ENCODE peak calls at places on chromosomes 7 and 10, in eight cellular contexts. X is tibial nerve, O is lower leg skin, F is body of pancreas, V is Peyer's patch, J is breast epithelium, D is prostate gland, W is heart left ventricle. Y is an unnamed sample.

GRCh38 chr7:69962077-69962855 is 364.0 kb downstream of the AUTS2 start:
- DNase-seq in O (no peak), W (peak; percentile 71), F (peak; percentile 60), D (peak; percentile 7), J (peak; percentile 24), X (no peak), V (no peak), Y (no peak)

GRCh38 chr10:21516270-21517131 is 9.0 kb downstream of the SKIDA1 start:
- DNase-seq in V (no peak), W (peak; percentile 60), O (no peak), F (peak; percentile 80), X (no peak), J (no peak), D (peak; percentile 57), Y (peak; percentile 83)

GRCh38 chr7:27129729-27130539 is 623 bp downstream of the HOXA4 start:
- DNase-seq in V (peak; percentile 17), F (no peak), O (no peak), X (no peak), W (no peak), J (peak; percentile 18), D (no peak), Y (peak; percentile 68)

GRCh38 chr10:1050145-1050544 is 1.2 kb upstream of the IDI1 start:
- DNase-seq in W (no peak), D (no peak), O (no peak), F (peak; percentile 31), J (no peak), X (no peak), V (no peak), Y (no peak)

GRCh38 chr7:137287651-137288258 is 55.8 kb downstream of the PTN start:
- DNase-seq in V (no peak), O (no peak), J (no peak), D (no peak), W (no peak), X (no peak), F (no peak), Y (no peak)

GRCh38 chr10:29240991-29241660 is 47.7 kb upstream of the LYZL1 start:
- DNase-seq in V (no peak), D (no peak), O (no peak), J (no peak), F (no peak), W (no peak), X (no peak), Y (no peak)

GRCh38 chr7:140236626-140237025 is 59.8 kb upstream of the KDM7A start:
- DNase-seq in F (no peak), W (no peak), J (no peak), V (no peak), X (no peak), D (no peak), O (no peak), Y (no peak)

GRCh38 chr7:111650456-111650999 is 88.2 kb upstream of the IMMP2L start:
- DNase-seq in F (no peak), V (no peak), J (no peak), O (peak; percentile 54), W (no peak), X (no peak), D (no peak), Y (no peak)

GRCh38 chr10:20494474-20494873 is 402.6 kb downstream of the NEBL start:
- DNase-seq in D (no peak), V (no peak), W (no peak), X (no peak), F (no peak), O (no peak), J (no peak), Y (no peak)

GRCh38 chr7:142908921-142909870 is 23.7 kb upstream of the TRPV6 start:
- DNase-seq in V (no peak), W (no peak), J (no peak), X (no peak), O (no peak), D (no peak), F (peak; percentile 40), Y (no peak)

GRCh38 chr10:35545878-35546631 is 59.1 kb upstream of the GJD4 start:
- DNase-seq in J (no peak), X (no peak), V (no peak), O (no peak), F (no peak), W (no peak), D (no peak), Y (no peak)

GRCh38 chr10:31340343-31340742 is 21.3 kb downstream of the ZEB1 start:
- DNase-seq in J (no peak), X (no peak), O (no peak), V (no peak), F (no peak), D (no peak), W (no peak), Y (no peak)

GRCh38 chr10:131857156-131858117 is 43.4 kb upstream of the PPP2R2D start:
- DNase-seq in W (peak; percentile 11), D (no peak), J (no peak), F (no peak), V (no peak), X (no peak), O (no peak), Y (peak; percentile 54)

GRCh38 chr7:79982151-79982770 is 152.4 kb upstream of the GNAI1 start:
- DNase-seq in V (no peak), X (no peak), F (no peak), J (no peak), W (no peak), D (no peak), O (no peak), Y (no peak)

GRCh38 chr10:6218692-6219493 is 16.2 kb downstream of the PFKFB3 start:
- DNase-seq in X (no peak), D (no peak), F (no peak), V (no peak), O (no peak), W (no peak), J (peak; percentile 83), Y (peak; percentile 61)

GRCh38 chr7:81929386-81929785 is 159.5 kb upstream of the HGF start:
- DNase-seq in F (no peak), D (no peak), V (no peak), J (no peak), W (no peak), X (no peak), O (no peak), Y (no peak)

GRCh38 chr10:69045441-69046300 is 42.2 kb upstream of the SRGN start:
- DNase-seq in V (no peak), X (no peak), D (no peak), O (no peak), W (no peak), F (no peak), J (no peak), Y (no peak)

GRCh38 chr7:105643384-105643783 is 62.1 kb upstream of the EFCAB10 start:
- DNase-seq in V (no peak), D (no peak), W (peak; percentile 31), O (no peak), J (no peak), F (no peak), X (no peak), Y (peak; percentile 58)
- TF ChIP-seq CTCF in V (no peak), D (no peak), W (no peak), O (no peak), J (no peak), F (no peak), X (no peak), Y (no peak)

DNA sequence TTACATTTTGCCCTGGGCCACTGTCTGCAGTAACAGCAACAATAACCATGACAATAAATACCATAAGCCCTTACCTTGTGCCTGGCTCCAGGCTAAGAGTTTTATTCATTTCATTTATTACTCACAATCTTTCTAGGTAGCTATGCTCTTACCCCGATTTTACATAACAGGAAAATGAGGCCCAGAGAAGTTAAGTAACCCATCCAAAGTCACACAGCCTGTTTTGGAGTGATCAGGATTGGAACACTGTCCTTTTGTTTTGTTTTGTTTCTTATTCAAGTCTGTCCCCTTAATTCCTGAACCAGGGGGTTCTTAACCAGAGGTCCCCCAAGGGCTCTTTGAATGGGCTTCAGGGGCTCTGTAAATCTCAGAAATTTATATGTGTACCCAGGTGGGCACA is 4.2 kb upstream of the LBX1 start:
- DNase-seq in O (no peak), D (no peak), J (no peak), X (no peak), F (no peak), V (no peak), W (no peak), Y (no peak)
- TF ChIP-seq POLR2A in O (no peak), D (no peak), J (no peak), X (no peak), F (no peak), V (no peak), W (no peak), Y (no peak)

DNA sequence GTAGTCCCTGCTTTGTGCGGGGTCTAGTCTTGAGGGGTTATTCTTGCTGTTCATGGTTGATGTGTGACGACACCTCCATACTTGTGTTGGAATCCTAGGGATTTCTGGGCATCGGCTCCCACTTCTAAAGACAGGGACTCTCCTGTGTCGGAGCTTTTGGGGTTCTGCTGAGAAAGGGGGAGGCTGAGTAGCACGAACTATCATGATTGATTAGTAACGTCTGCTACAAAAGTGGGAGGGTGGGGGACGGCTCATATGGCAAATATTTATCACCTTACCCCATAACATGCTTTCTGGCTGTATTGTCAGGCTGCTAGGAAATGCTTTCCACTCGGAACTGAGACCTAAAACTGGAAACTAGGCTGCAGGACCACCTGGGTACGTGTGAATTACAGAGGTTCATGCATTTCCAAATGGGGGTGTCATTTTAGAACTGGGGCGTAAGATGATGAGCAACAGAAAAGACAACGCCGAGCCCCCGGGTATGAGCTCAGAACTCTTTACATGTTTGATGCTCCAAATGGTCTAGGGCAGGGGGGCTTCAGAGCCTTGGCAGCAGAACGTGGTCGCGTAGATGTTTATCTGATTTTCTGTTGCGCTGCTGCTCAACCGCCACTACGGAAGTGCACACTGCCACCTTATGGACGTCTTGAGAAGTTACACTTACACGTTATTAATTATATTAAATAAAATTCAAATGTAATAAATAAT is 15.1 kb upstream of the NME8 start:
- DNase-seq in D (peak; percentile 20), X (no peak), O (peak; percentile 17), F (peak; percentile 27), W (peak; percentile 26), J (no peak), V (no peak), Y (peak; percentile 66)
- TF ChIP-seq CTCF in D (peak; percentile 54), X (peak; percentile 70), O (no peak), F (peak; percentile 79), W (peak; percentile 59), J (peak; percentile 55), V (peak; percentile 50), Y (peak; percentile 46)

DNA sequence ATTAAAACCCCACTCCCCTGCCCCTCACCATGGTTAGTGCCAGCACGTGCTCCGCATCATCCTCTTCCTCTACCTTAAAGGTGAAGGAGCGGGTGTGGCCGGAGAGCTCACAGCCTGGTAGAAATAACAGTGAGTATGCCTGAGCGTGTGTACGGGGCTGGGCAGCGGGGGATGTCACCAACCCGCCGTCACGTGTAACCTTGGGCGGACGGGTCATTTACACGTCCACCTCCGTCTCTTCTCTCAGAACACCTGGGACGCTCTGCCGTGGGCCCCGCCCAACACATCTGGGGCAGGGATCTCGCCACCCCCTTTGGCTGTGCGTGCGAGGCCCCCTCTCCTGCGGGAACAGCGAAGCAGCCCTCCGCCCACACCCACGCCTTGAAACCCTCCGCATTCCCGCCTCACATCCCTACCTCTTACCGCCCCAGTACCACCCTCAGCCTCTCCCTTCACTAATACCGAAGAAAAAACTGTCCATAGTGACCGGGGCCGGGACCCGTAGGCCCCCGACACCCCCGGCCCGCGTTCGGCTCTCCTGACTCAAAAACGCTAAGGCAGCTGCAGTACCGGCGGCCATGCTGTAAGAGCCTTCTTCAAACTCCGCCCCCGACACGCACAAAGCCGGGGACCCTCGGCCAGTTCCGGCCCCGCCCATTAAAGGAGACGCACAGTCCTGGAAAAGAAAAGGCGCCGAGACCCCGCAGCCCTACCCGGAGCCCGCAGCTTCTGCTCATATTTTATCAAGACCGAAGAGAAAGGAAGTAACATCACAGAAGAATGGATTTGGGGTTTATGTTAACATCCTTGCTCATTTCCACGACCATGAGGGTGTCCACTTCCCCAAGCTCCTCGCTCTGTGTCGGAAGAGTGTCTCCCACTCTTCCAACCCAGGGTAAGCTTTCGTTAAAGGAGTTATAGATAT is at the start of gene NPM3:
- DNase-seq in F (peak; percentile 91), W (peak; percentile 83), X (peak; percentile 65), J (peak; percentile 72), D (peak; percentile 83), O (peak; percentile 81), V (peak; percentile 86), Y (peak; percentile 91)
- TF ChIP-seq POLR2A in F (peak; percentile 48), W (no peak), X (no peak), J (no peak), D (no peak), O (no peak), V (no peak), Y (no peak)

Y was measured in sigmoid colon.